ENCODE peak calls at places on chromosomes 2 and 18, in six cellular contexts. U is CD8-positive, alpha-beta memory T cell; L is cardiac muscle cell; V is tibial nerve; G is GM19239; X is cardiac fibroblast. S is an unnamed sample.

GRCh38 chr2:230658877-230659652 is 53.6 kb upstream of the CAB39 start:
- DNase-seq in U (no peak), L (no peak), V (no peak), G (no peak), X (no peak), S (no peak)

GRCh38 chr18:30965237-30965636 is 77.3 kb downstream of the DSC3 start:
- DNase-seq in U (no peak), L (no peak), V (no peak), G (no peak), X (no peak), S (no peak)

GRCh38 chr2:29770846-29771245 is 150.5 kb downstream of the ALK start:
- DNase-seq in U (no peak), L (no peak), V (no peak), G (no peak), X (no peak), S (no peak)

GRCh38 chr2:45860136-45861106 is 208.9 kb downstream of the PRKCE start:
- DNase-seq in U (no peak), L (peak; percentile 68), V (peak; percentile 81), G (peak; percentile 23), X (peak; percentile 40), S (no peak)

GRCh38 chr2:32865399-32866068 is 81.2 kb upstream of the LTBP1 start:
- DNase-seq in U (no peak), L (no peak), V (no peak), G (no peak), X (peak; percentile 94), S (no peak)

GRCh38 chr2:16055848-16056580 is 115.7 kb downstream of the MYCN start:
- DNase-seq in U (no peak), L (peak; percentile 33), V (no peak), G (peak; percentile 27), X (no peak), S (no peak)

GRCh38 chr18:23107718-23108117 is 27.6 kb upstream of the CABLES1 start:
- DNase-seq in U (no peak), L (no peak), V (no peak), G (no peak), X (no peak), S (no peak)

GRCh38 chr2:128489580-128490273 is 171.1 kb upstream of the HS6ST1 start:
- DNase-seq in U (no peak), L (no peak), V (no peak), G (no peak), X (no peak), S (no peak)

GRCh38 chr2:11498543-11499034 is 32.6 kb upstream of the E2F6 start:
- DNase-seq in U (no peak), L (peak; percentile 20), V (peak; percentile 64), G (no peak), X (no peak), S (no peak)

GRCh38 chr18:25561923-25562322 is 210.0 kb upstream of the ZNF521 start:
- DNase-seq in U (no peak), L (peak; percentile 62), V (no peak), G (no peak), X (peak; percentile 36), S (no peak)

GRCh38 chr2:86832334-86833096 is 29.2 kb downstream of the CD8B start:
- DNase-seq in U (no peak), L (no peak), V (no peak), G (no peak), X (no peak), S (no peak)

GRCh38 chr2:213229814-213230213 is 54.5 kb upstream of the SPAG16 start:
- DNase-seq in U (no peak), L (no peak), V (no peak), G (no peak), X (peak; percentile 93), S (no peak)